ENCODE peak calls at places on chromosomes 13 and 19, in ten cellular contexts. V, C, X, B, F, O, S, T, R and J are unnamed samples.

GRCh38 chr13:99980201-99981114 is 1.1 kb upstream of the ZIC2 start:
- DNase-seq in V (peak; percentile 72), C (peak; percentile 65), X (no peak), B (peak; percentile 32), F (no peak), O (peak; percentile 64), S (peak; percentile 90), T (peak; percentile 61), R (peak; percentile 85), J (peak; percentile 75)

GRCh38 chr13:31846984-31847752 is 107.8 kb downstream of the RXFP2 start:
- DNase-seq in V (no peak), C (no peak), X (no peak), B (no peak), F (peak; percentile 1), O (no peak), S (no peak), T (no peak), R (peak; percentile 68), J (no peak)

GRCh38 chr13:57409121-57409520 is 222.4 kb upstream of the PCDH17 start:
- DNase-seq in V (no peak), C (no peak), X (no peak), B (peak; percentile 41), F (no peak), O (no peak), S (no peak), T (no peak), R (no peak), J (no peak)

GRCh38 chr19:16944626-16945363 is 56.0 kb downstream of the F2RL3 start:
- DNase-seq in V (no peak), C (no peak), X (no peak), B (no peak), F (no peak), O (no peak), S (no peak), T (no peak), R (no peak), J (no peak)

GRCh38 chr19:44346556-44346955 is 9.9 kb downstream of the ZNF112 start:
- DNase-seq in V (no peak), C (no peak), X (no peak), B (no peak), F (no peak), O (no peak), S (no peak), T (no peak), R (no peak), J (no peak)

GRCh38 chr13:75038315-75038881 is 443.6 kb downstream of the TBC1D4 start:
- DNase-seq in V (no peak), C (no peak), X (no peak), B (no peak), F (no peak), O (no peak), S (peak; percentile 23), T (peak; percentile 2), R (no peak), J (no peak)

GRCh38 chr13:30364133-30364532 is 56.8 kb upstream of the KATNAL1 start:
- DNase-seq in V (no peak), C (no peak), X (no peak), B (no peak), F (no peak), O (peak; percentile 32), S (no peak), T (no peak), R (no peak), J (no peak)

GRCh38 chr13:50167967-50168366 is 152.7 kb downstream of the KCNRG start:
- DNase-seq in V (no peak), C (no peak), X (no peak), B (no peak), F (no peak), O (no peak), S (no peak), T (no peak), R (no peak), J (no peak)

GRCh38 chr19:10353793-10354391 is 14.5 kb upstream of the ICAM3 start:
- DNase-seq in V (no peak), C (peak; percentile 50), X (no peak), B (no peak), F (peak; percentile 48), O (peak; percentile 15), S (no peak), T (no peak), R (no peak), J (no peak)

GRCh38 chr13:90412980-90413379 is 934.5 kb upstream of the MIR17HG start:
- DNase-seq in V (no peak), C (no peak), X (no peak), B (no peak), F (no peak), O (no peak), S (no peak), T (no peak), R (no peak), J (no peak)

GRCh38 chr19:6947745-6948144 is 60.4 kb downstream of the ADGRE1 start:
- DNase-seq in V (peak; percentile 29), C (peak; percentile 77), X (no peak), B (no peak), F (peak; percentile 43), O (peak; percentile 22), S (no peak), T (no peak), R (no peak), J (peak; percentile 89)